ENCODE peak calls at places on chromosomes 4 and X, in four cellular contexts. F is HCT116, L is K562, H is HepG2. S is an unnamed sample.

GRCh38 chr4:3706565-3707422 is 59.4 kb upstream of the ADRA2C start:
- DNase-seq in F (no peak), L (no peak), H (no peak), S (no peak)

GRCh38 chr4:137768196-137768595 is 235.9 kb upstream of the PCDH18 start:
- DNase-seq in F (no peak), L (no peak), H (no peak), S (no peak)

GRCh38 chrX:36336746-36337145 is 417.2 kb downstream of the CFAP47 start:
- DNase-seq in F (no peak), L (no peak), H (no peak), S (no peak)

GRCh38 chr4:81606796-81607550 is 135.3 kb upstream of the RASGEF1B start:
- DNase-seq in F (no peak), L (no peak), H (no peak), S (no peak)

GRCh38 chr4:113278324-113278934 is 229.0 kb downstream of the ANK2 start:
- DNase-seq in F (peak), L (peak), H (peak), S (no peak)

GRCh38 chr4:48705609-48706008 is 74.5 kb downstream of the FRYL start:
- DNase-seq in F (no peak), L (no peak), H (no peak), S (no peak)

GRCh38 chr4:24570172-24570571 is 14.2 kb downstream of the DHX15 start:
- DNase-seq in F (no peak), L (no peak), H (no peak), S (no peak)

GRCh38 chr4:139509727-139510410 is 46.1 kb downstream of the SETD7 start:
- DNase-seq in F (no peak), L (no peak), H (peak), S (peak)

GRCh38 chr4:154838694-154839093 is 57.6 kb downstream of the RBM46 start:
- DNase-seq in F (no peak), L (no peak), H (no peak), S (no peak)

GRCh38 chr4:118327554-118328241 is 25.1 kb downstream of the PRSS12 start:
- DNase-seq in F (no peak), L (no peak), H (no peak), S (no peak)
- TF ChIP-seq JUND in F (no peak), L (no peak), H (no peak), S (no peak)

DNA sequence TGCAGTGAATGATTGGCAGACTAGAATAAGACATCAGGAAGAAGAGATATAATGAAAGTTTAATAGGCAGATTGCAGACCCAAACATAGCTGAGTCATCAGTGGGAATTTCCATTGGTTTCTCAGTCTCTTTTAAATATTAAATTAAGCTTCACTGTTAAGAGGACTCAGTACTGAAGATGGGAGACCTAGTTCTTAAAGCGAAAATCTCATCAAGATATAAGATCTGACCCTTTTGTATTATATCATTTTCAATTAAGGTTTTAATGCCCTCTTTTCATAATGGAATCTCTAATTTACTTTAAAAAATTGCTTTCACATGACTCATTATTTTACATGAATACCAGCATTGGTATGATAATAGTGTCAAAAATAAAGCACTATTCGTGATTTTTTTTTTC is 168.9 kb upstream of the ATOH1 start:
- DNase-seq in F (no peak), L (no peak), H (no peak), S (no peak)
- TF ChIP-seq JUND in F (no peak), L (no peak), H (no peak), S (no peak)

GRCh38 chrX:78522601-78523000 is 136.5 kb downstream of the RTL3 start:
- DNase-seq in F (no peak), L (no peak), H (no peak), S (no peak)
- TF ChIP-seq JUND in F (no peak), L (no peak), H (no peak), S (no peak)

DNA sequence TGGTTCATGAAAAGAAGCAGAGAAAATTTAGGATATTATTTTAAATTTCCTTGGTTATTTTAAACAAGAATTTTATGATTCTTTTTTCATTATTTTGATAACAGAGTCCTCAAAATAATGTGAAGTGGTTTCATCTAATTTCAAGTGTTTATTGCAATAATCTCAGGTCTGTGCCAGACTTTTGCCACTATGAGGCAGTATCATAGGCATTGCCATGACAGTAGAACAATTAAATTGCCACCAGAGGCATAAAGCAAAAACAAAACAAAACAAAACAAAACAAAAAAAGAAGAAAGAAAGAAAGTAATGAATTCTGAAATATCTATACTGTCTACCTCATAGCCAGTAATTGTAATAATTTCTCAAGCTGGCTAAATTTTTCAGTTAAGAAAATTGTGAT is 739.2 kb downstream of the KCTD8 start:
- DNase-seq in F (no peak), L (no peak), H (no peak), S (no peak)
- TF ChIP-seq JUND in F (no peak), L (no peak), H (no peak), S (no peak)

GRCh38 chrX:132565273-132565672 is 76.4 kb upstream of the MBNL3 start:
- DNase-seq in F (no peak), L (no peak), H (no peak), S (no peak)

GRCh38 chrX:132561483-132561882 is 72.6 kb upstream of the MBNL3 start:
- DNase-seq in F (no peak), L (no peak), H (peak), S (no peak)

GRCh38 chrX:132568291-132568690 is 79.5 kb upstream of the MBNL3 start:
- DNase-seq in F (no peak), L (no peak), H (no peak), S (no peak)

GRCh38 chrX:132561974-132562373 is 73.1 kb upstream of the MBNL3 start:
- DNase-seq in F (no peak), L (no peak), H (peak), S (no peak)

GRCh38 chrX:132564026-132564425 is 75.2 kb upstream of the MBNL3 start:
- DNase-seq in F (no peak), L (no peak), H (no peak), S (no peak)
- TF ChIP-seq JUND in F (no peak), L (no peak), H (no peak), S (no peak)

DNA sequence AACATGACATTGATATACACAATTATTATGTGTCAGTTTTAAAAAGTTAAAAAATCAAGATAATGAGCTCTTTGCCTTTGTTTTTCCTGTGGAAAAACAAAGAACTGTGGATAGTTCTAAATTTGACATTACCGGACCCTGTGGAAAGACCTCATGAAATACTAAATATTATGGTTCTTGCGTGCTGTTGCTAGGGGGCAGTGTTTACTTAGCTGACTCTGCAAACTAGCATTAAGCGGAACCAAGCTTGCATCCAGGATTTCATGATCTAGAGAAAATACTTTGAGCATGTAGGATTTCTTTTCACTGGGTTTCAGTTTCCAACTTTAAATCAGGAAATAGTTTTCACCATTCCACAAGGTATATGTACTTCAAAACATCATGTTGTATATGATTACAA is 33.6 kb downstream of the CLCN4 start:
- DNase-seq in F (peak), L (peak), H (peak), S (no peak)
- TF ChIP-seq JUND in F (no peak), L (no peak), H (no peak), S (no peak)

S was measured in T47D.